ENCODE peak calls at places on chromosomes 7 and 10, in four cellular contexts. P is hepatocyte, Q is IMR-90, V is body of pancreas. R is an unnamed sample.

GRCh38 chr10:6580279-6581029 is 378 bp upstream of the PRKCQ start:
- DNase-seq in P (peak; percentile 91), Q (peak; percentile 47), V (peak; percentile 85), R (peak; percentile 62)

GRCh38 chr7:50404392-50404791 is 45.8 kb downstream of the FIGNL1 start:
- DNase-seq in P (no peak), Q (no peak), V (no peak), R (no peak)

GRCh38 chr10:93357680-93358079 is 124.5 kb downstream of the MYOF start:
- DNase-seq in P (peak; percentile 57), Q (peak; percentile 32), V (peak; percentile 27), R (no peak)

GRCh38 chr7:70574970-70575799 is 556.8 kb upstream of the GALNT17 start:
- DNase-seq in P (peak; percentile 48), Q (no peak), V (no peak), R (no peak)

GRCh38 chr7:27300401-27300800 is 57.8 kb downstream of the EVX1 start:
- DNase-seq in P (no peak), Q (no peak), V (no peak), R (no peak)

GRCh38 chr10:93954726-93955363 is 38.9 kb upstream of the PLCE1 start:
- DNase-seq in P (no peak), Q (peak; percentile 78), V (no peak), R (no peak)

GRCh38 chr10:47059606-47060311 is 148.5 kb downstream of the PTPN20 start:
- DNase-seq in P (no peak), Q (no peak), V (no peak), R (no peak)

GRCh38 chr7:8751557-8752231 is 318.3 kb downstream of the NXPH1 start:
- DNase-seq in P (no peak), Q (no peak), V (no peak), R (no peak)

GRCh38 chr7:157541295-157541608 is 204.4 kb downstream of the DNAJB6 start:
- DNase-seq in P (no peak), Q (no peak), V (no peak), R (no peak)

GRCh38 chr7:104137971-104138370 is 69.8 kb downstream of the ORC5 start:
- DNase-seq in P (no peak), Q (peak; percentile 83), V (no peak), R (no peak)

GRCh38 chr7:129493555-129493954 is 8.8 kb upstream of the SMKR1 start:
- DNase-seq in P (no peak), Q (peak; percentile 33), V (no peak), R (no peak)

GRCh38 chr10:46170789-46171188 is 116.0 kb upstream of the ANTXRL start:
- DNase-seq in P (no peak), Q (no peak), V (no peak), R (no peak)

GRCh38 chr7:128876978-128877755 is 14.5 kb downstream of the ATP6V1F start:
- DNase-seq in P (no peak), Q (no peak), V (no peak), R (peak; percentile 13)

GRCh38 chr10:129193148-129193547 is 273.9 kb upstream of the MGMT start:
- DNase-seq in P (no peak), Q (no peak), V (no peak), R (no peak)

GRCh38 chr7:4616116-4616515 is 66.0 kb upstream of the FOXK1 start:
- DNase-seq in P (no peak), Q (no peak), V (no peak), R (no peak)

GRCh38 chr7:132571970-132572369 is 4.3 kb downstream of the PLXNA4 start:
- DNase-seq in P (no peak), Q (no peak), V (no peak), R (no peak)

GRCh38 chr7:5284304-5285281 is 1.9 kb downstream of the SLC29A4 start:
- DNase-seq in P (peak; percentile 89), Q (no peak), V (peak; percentile 75), R (no peak)

GRCh38 chr10:31393844-31394243 is 74.8 kb downstream of the ZEB1 start:
- DNase-seq in P (no peak), Q (no peak), V (no peak), R (no peak)

GRCh38 chr10:110372656-110373055 is 67.9 kb upstream of the SMNDC1 start:
- DNase-seq in P (no peak), Q (no peak), V (no peak), R (no peak)

GRCh38 chr7:19930851-19931250 is 157.4 kb upstream of the TMEM196 start:
- DNase-seq in P (no peak), Q (no peak), V (no peak), R (no peak)

GRCh38 chr10:24383681-24384106 is 174.8 kb downstream of the KIAA1217 start:
- DNase-seq in P (peak; percentile 96), Q (peak; percentile 98), V (peak; percentile 96), R (peak; percentile 86)

GRCh38 chr10:30134546-30134945 is 75.2 kb upstream of the JCAD start:
- DNase-seq in P (no peak), Q (no peak), V (no peak), R (no peak)

GRCh38 chr10:92267343-92267742 is 23.5 kb downstream of the CPEB3 start:
- DNase-seq in P (no peak), Q (no peak), V (no peak), R (no peak)

GRCh38 chr7:138257459-138258193 is 181.4 kb downstream of the AKR1D1 start:
- DNase-seq in P (peak; percentile 88), Q (no peak), V (peak; percentile 32), R (no peak)

GRCh38 chr7:36658603-36659516 is 65.4 kb downstream of the AOAH start:
- DNase-seq in P (peak; percentile 52), Q (peak; percentile 94), V (peak; percentile 57), R (no peak)

GRCh38 chr7:157431951-157432540 is 95.2 kb downstream of the DNAJB6 start:
- DNase-seq in P (no peak), Q (no peak), V (no peak), R (no peak)

GRCh38 chr7:158295966-158296797 is 291.4 kb downstream of the PTPRN2 start:
- DNase-seq in P (no peak), Q (no peak), V (no peak), R (no peak)

GRCh38 chr10:132229096-132229495 is 42.3 kb downstream of the DPYSL4 start:
- DNase-seq in P (no peak), Q (no peak), V (no peak), R (no peak)

GRCh38 chr10:124654686-124655085 is 89.5 kb downstream of the FAM53B start:
- DNase-seq in P (no peak), Q (no peak), V (no peak), R (no peak)

GRCh38 chr7:151716339-151716722 is 160.6 kb downstream of the PRKAG2 start:
- DNase-seq in P (peak; percentile 50), Q (no peak), V (peak; percentile 55), R (no peak)

GRCh38 chr7:76354516-76354915 is 4.3 kb downstream of the YWHAG start:
- DNase-seq in P (no peak), Q (no peak), V (no peak), R (no peak)

GRCh38 chr10:23330953-23331352 is 13.6 kb downstream of the C10orf67 start:
- DNase-seq in P (no peak), Q (no peak), V (no peak), R (no peak)

GRCh38 chr10:23326541-23327307 is 17.9 kb downstream of the C10orf67 start:
- DNase-seq in P (no peak), Q (no peak), V (no peak), R (no peak)

GRCh38 chr10:23337616-23338015 is 7.0 kb downstream of the C10orf67 start:
- DNase-seq in P (no peak), Q (no peak), V (no peak), R (no peak)

DNA sequence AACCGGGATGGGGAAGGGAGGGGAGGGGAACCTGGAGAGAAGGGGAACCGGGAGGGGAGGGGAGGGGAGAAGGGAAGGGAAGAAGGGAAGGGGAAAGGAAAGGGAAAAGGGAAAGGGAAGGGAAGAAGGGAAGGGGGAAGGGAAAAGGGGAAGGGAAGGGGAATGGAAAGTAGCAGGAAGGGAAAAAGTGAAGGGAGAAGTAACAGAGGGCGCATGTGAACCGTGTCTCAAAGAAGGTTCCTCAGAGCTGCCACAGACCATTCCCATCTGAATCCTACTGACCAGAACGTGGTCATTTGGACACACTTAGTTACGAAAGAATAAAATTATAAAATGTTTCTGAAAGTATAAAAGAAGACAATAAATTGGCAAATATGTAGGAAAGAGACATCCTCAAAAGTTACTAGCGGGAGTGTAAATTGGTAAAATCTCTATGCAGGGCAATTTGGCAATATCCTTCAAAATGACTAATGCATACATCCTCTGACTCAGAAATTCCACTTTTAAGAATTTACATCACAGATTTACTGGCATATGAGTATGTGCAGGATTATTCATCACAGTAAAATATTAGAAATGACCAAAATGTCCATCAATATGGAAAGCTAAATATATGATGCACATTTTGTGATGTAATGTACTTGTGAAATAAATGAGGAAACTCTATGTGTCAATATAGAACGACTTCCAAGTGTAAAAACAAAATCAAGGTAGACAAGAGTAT is 12.9 kb downstream of the C10orf67 start:
- DNase-seq in P (no peak), Q (peak; percentile 89), V (no peak), R (no peak)
- H3K4me3 ChIP-seq in P (no peak overlapping the region), Q (no peak overlapping the region), V (no peak overlapping the region), R (no peak overlapping the region)

DNA sequence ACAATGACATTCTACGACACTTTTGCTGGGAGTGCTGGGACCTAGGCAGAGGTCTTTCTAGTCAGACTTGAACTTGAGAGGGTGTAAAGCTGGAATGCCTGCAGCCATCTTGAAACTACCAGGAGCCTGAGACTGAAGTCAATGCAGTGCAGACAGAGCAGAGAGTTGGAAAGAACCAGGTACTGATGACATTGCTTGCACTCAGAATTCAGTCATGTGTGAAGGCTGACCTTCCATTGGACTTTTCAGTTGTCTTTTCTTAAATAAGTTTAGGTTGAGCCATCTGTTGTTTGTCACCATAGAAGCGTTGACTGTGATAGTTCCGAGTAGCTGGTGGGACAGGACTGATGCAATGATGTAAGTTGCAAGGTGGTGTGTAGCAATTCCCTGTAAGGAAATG is 3.1 kb upstream of the PLPP4 start:
- DNase-seq in P (no peak), Q (no peak), V (no peak), R (no peak)
- TF ChIP-seq CTCF in P (no peak), Q (no peak), V (no peak), R (no peak)

DNA sequence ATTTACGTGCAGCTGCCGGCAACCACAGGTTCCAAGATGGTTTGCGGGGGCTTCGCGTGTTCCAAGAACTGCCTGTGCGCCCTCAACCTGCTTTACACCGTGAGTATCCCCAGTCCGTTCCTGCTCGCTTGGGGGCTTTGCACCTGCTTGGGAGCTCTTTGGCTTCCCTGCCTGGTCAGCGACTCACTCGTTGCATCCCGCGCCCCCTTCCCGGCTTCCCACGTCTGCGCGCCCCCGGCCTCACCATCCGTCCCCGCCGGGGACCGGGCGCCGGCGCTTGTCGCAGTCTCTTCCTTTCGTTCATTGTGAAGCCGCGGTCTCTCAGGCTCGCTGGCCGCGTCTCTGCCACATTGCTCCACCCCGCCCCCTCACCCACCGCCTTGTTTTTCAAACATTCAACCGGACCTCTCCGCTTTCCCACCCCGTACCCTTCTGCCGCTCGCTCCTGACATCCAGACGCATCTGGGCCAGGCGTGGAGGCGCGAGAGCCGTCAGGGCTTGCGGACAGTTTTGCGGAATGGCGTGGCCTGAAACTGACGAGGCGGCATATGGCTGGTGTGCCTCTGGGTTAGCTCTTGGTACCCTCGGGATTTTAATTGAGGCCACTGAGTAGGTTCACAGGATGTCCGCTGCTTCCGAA is 497 bp downstream of the TSPAN13 start:
- DNase-seq in P (peak; percentile 66), Q (peak; percentile 10), V (peak; percentile 54), R (peak; percentile 33)
- H3K4me3 ChIP-seq in P (peak overlapping the region; percentile 89), Q (peak overlapping the region; percentile 89), V (peak overlapping the region; percentile 92), R (peak overlapping the region; percentile 89)

DNA sequence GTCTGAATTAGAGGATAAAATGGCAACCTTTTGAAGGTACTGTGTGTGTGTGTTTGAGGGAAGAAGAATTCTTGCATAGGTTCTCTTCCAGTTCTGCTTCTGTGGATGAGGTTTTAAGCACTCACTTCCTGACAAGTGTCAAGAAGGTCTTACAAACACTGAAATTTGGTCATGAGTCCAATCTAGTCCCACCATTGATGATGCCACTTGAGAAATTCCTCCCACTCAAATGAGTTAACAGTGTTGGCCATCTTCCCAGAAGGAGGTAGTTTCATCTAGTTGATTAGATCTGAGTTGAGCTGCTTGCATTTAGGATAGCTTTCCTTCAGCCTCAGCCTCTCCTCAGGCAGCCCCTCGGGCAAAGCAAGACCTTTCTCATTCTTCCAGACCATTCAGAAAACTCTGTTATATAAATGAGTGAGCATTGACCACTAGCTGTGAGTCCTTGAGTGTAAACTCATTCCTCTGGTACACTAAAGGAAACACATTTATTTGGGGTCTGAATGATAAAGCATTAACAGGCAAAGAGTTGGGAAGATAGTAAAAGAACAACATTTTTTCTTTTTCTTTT is 189.5 kb downstream of the TRIL start:
- DNase-seq in P (no peak), Q (peak; percentile 87), V (no peak), R (no peak)
- TF ChIP-seq CTCF in P (no peak), Q (no peak), V (no peak), R (no peak)

R was measured in left ventricle myocardium inferior.